ENCODE peak calls at places on chromosomes 7 and 10, in eight cellular contexts. W is activated T-helper 9 cell treated with anti-CD3 and anti-CD28 coated beads, Interleukin-2, amount 50 U/mL, for 16 hours; J is T-helper 2 cell; L is MG63; N is hypothalamus; Q is NCI-H748 treated with DMSO at 0.1 percent for 48 hours; X is bronchial epithelial cell; R is GM06990. Y is an unnamed sample.

GRCh38 chr7:142916508-142916907 is 17.0 kb downstream of the TRPV5 start:
- DNase-seq in L (no peak), X (no peak), R (no peak), N (no peak), W (no peak), Q (no peak), J (no peak), Y (no peak)

GRCh38 chr7:69430502-69431145 is 167.7 kb upstream of the AUTS2 start:
- DNase-seq in N (no peak), Q (no peak), X (no peak), W (no peak), L (peak), R (peak), J (no peak), Y (no peak)

GRCh38 chr10:124321433-124322072 is 97.2 kb downstream of the OAT start:
- DNase-seq in R (no peak), W (no peak), N (no peak), L (no peak), Q (no peak), X (no peak), J (no peak), Y (no peak)

GRCh38 chr7:2249744-2250323 is 7.8 kb downstream of the NUDT1 start:
- DNase-seq in W (no peak), J (no peak), R (no peak), L (no peak), N (no peak), X (no peak), Q (no peak), Y (no peak)

GRCh38 chr7:29840701-29841100 is 34.4 kb downstream of the WIPF3 start:
- DNase-seq in W (no peak), X (no peak), N (no peak), Q (no peak), J (no peak), L (no peak), R (no peak), Y (no peak)

GRCh38 chr7:77327932-77328628 is 88.1 kb downstream of the GSAP start:
- DNase-seq in N (no peak), L (peak), R (no peak), Q (no peak), W (no peak), J (peak), X (no peak), Y (peak)

GRCh38 chr7:51340029-51340838 is 23.6 kb upstream of the COBL start:
- DNase-seq in Q (no peak), X (peak), J (no peak), N (no peak), W (no peak), R (no peak), L (no peak), Y (no peak)

GRCh38 chr7:120554960-120555571 is 282.1 kb downstream of the KCND2 start:
- DNase-seq in R (no peak), X (peak), N (peak), W (no peak), J (peak), L (peak), Q (peak), Y (peak)

GRCh38 chr7:117230276-117231046 is 92.4 kb downstream of the WNT2 start:
- DNase-seq in W (no peak), L (no peak), N (no peak), R (peak), J (peak), Q (no peak), X (no peak), Y (peak)

GRCh38 chr7:92634125-92634710 is 44.0 kb upstream of the FAM133B start:
- DNase-seq in X (no peak), L (no peak), N (no peak), J (no peak), Q (no peak), R (peak), W (no peak), Y (peak)

GRCh38 chr7:30029696-30030095 is 1.5 kb downstream of the PLEKHA8 start:
- DNase-seq in W (no peak), L (no peak), N (no peak), J (peak), Q (no peak), R (no peak), X (peak), Y (peak)

GRCh38 chr7:124930655-124931597 is 1.3 kb upstream of the POT1 start:
- DNase-seq in L (no peak), X (no peak), J (no peak), Q (no peak), R (no peak), W (no peak), N (no peak), Y (no peak)

GRCh38 chr7:135158141-135158655 is 10.3 kb downstream of the TMEM140 start:
- DNase-seq in R (no peak), N (no peak), W (no peak), X (no peak), J (no peak), Q (no peak), L (no peak), Y (no peak)

GRCh38 chr10:92395271-92395670 is 104.3 kb downstream of the MARCHF5 start:
- DNase-seq in L (no peak), X (no peak), R (no peak), N (no peak), W (no peak), J (no peak), Q (no peak), Y (no peak)

GRCh38 chr10:75646931-75647330 is 215.5 kb downstream of the LRMDA start:
- DNase-seq in Q (no peak), N (no peak), X (no peak), W (no peak), L (no peak), J (no peak), R (no peak), Y (no peak)

GRCh38 chr10:91820144-91820543 is 21.9 kb downstream of the TNKS2 start:
- DNase-seq in R (no peak), N (no peak), J (no peak), L (no peak), X (peak), W (no peak), Q (no peak), Y (peak)

GRCh38 chr7:28990200-28990960 is 32.2 kb upstream of the TRIL start:
- DNase-seq in X (no peak), W (no peak), Q (no peak), L (peak), J (no peak), N (no peak), R (no peak), Y (no peak)

GRCh38 chr7:343227-343822 is 53.4 kb downstream of the FOXL3 start:
- DNase-seq in X (no peak), R (no peak), N (no peak), L (no peak), Q (no peak), J (no peak), W (no peak), Y (no peak)

GRCh38 chr10:117254774-117255735 is 14.1 kb downstream of the SLC18A2 start:
- DNase-seq in J (no peak), X (no peak), R (no peak), N (no peak), W (no peak), L (no peak), Q (no peak), Y (no peak)

GRCh38 chr10:3978174-3978573 is 193.2 kb upstream of the KLF6 start:
- DNase-seq in X (peak), R (no peak), J (no peak), L (no peak), Q (no peak), W (no peak), N (no peak), Y (peak)

GRCh38 chr7:133754718-133755117 is 372.4 kb upstream of the LRGUK start:
- DNase-seq in X (no peak), L (no peak), J (no peak), W (no peak), Q (no peak), N (no peak), R (no peak), Y (no peak)

GRCh38 chr7:120611959-120612358 is 246.0 kb downstream of the TSPAN12 start:
- DNase-seq in L (no peak), W (no peak), R (no peak), Q (no peak), J (no peak), N (no peak), X (no peak), Y (no peak)

GRCh38 chr7:96638669-96639068 is 71.0 kb downstream of the SEM1 start:
- DNase-seq in N (no peak), J (no peak), R (no peak), X (no peak), Q (no peak), W (no peak), L (no peak), Y (no peak)

GRCh38 chr7:49773082-49773938 is at the start of gene VWC2:
- DNase-seq in X (no peak), N (no peak), W (no peak), R (no peak), L (no peak), J (no peak), Q (no peak), Y (no peak)

GRCh38 chr10:100869399-100869798 is 43.4 kb upstream of the SLF2 start:
- DNase-seq in J (no peak), W (no peak), N (no peak), Q (no peak), L (no peak), X (no peak), R (no peak), Y (no peak)

GRCh38 chr10:51667992-51668689 is 31.3 kb downstream of the CSTF2T start:
- DNase-seq in W (no peak), N (no peak), X (peak), J (no peak), R (no peak), L (no peak), Q (no peak), Y (no peak)

GRCh38 chr10:98045785-98046389 is 15.5 kb upstream of the CRTAC1 start:
- DNase-seq in J (peak), N (peak), X (peak), L (peak), W (peak), R (no peak), Q (peak), Y (peak)